ENCODE peak calls at places on chromosome 11, in six cellular contexts. R is mesenchymal stem cell, Z is H9, Q is IMR-90, O is H1, A is neuronal stem cell. F is an unnamed sample.
A peak's percentile ranks its signal among the peaks of the same experiment; 100 is the strongest.

GRCh38 chr11:77126861-77127673 is 979 bp upstream of the MYO7A start:
- DNase-seq in O (peak; percentile 89), Z (peak; percentile 72), A (peak; percentile 64), Q (peak; percentile 39), R (peak; percentile 69), F (no peak)

GRCh38 chr11:44274404-44274803 is 35.5 kb downstream of the ALX4 start:
- DNase-seq in R (no peak), Q (no peak), O (no peak), Z (no peak), A (no peak), F (no peak)

GRCh38 chr11:134541355-134541754 is 129.3 kb upstream of the B3GAT1 start:
- DNase-seq in O (peak; percentile 33), Z (peak; percentile 18), Q (no peak), A (no peak), R (no peak), F (no peak)

GRCh38 chr11:120142072-120142423 is 4.1 kb upstream of the TRIM29 start:
- DNase-seq in O (peak; percentile 39), A (no peak), R (no peak), Z (peak; percentile 47), Q (no peak), F (no peak)

GRCh38 chr11:111696556-111696955 is 69.6 kb downstream of the PPP2R1B start:
- DNase-seq in Z (no peak), A (no peak), Q (peak; percentile 80), R (peak; percentile 18), O (no peak), F (no peak)

GRCh38 chr11:34600339-34601084 is 20.4 kb upstream of the EHF start:
- DNase-seq in Q (peak; percentile 8), O (no peak), A (no peak), Z (no peak), R (no peak), F (no peak)

GRCh38 chr11:22808559-22809197 is 20.9 kb downstream of the SVIP start:
- DNase-seq in R (no peak), Q (no peak), Z (no peak), A (no peak), O (no peak), F (no peak)

GRCh38 chr11:17224727-17225126 is 16.9 kb upstream of the PIK3C2A start:
- DNase-seq in A (no peak), R (no peak), O (no peak), Q (no peak), Z (no peak), F (peak; percentile 23)

GRCh38 chr11:110951609-110952008 is 239.4 kb upstream of the ARHGAP20 start:
- DNase-seq in Z (no peak), Q (no peak), A (no peak), R (no peak), O (no peak), F (no peak)

GRCh38 chr11:20497124-20497792 is 102.2 kb upstream of the SLC6A5 start:
- DNase-seq in A (no peak), R (no peak), Z (no peak), Q (no peak), O (no peak), F (no peak)

GRCh38 chr11:126917531-126918204 is 82.9 kb downstream of the KIRREL3 start:
- DNase-seq in R (peak; percentile 89), Q (peak; percentile 99), Z (peak; percentile 16), A (no peak), O (no peak), F (peak; percentile 96)

GRCh38 chr11:30586251-30587144 is at the start of gene MPPED2:
- DNase-seq in Q (no peak), Z (peak; percentile 79), R (no peak), O (peak; percentile 88), A (peak; percentile 79), F (peak; percentile 2)

GRCh38 chr11:44727114-44727372 is 281 bp downstream of the TSPAN18 start:
- DNase-seq in Q (no peak), R (no peak), A (no peak), O (peak; percentile 58), Z (no peak), F (no peak)

GRCh38 chr11:75425422-75425821 is 7.6 kb downstream of the KLHL35 start:
- DNase-seq in Z (peak; percentile 89), R (no peak), A (no peak), O (peak; percentile 85), Q (no peak), F (peak; percentile 43)

GRCh38 chr11:78221396-78222315 is 32.9 kb downstream of the USP35 start:
- DNase-seq in O (peak; percentile 16), A (no peak), Z (peak; percentile 23), Q (no peak), R (no peak), F (no peak)

GRCh38 chr11:46238078-46238966 is 39.1 kb upstream of the CREB3L1 start:
- DNase-seq in Z (peak; percentile 64), A (peak; percentile 62), Q (peak; percentile 63), O (peak; percentile 80), R (peak; percentile 72), F (peak; percentile 14)

GRCh38 chr11:22879615-22880014 is 19.3 kb upstream of the CCDC179 start:
- DNase-seq in Z (no peak), Q (peak; percentile 40), A (no peak), R (no peak), O (no peak), F (peak; percentile 31)

GRCh38 chr11:123381149-123381548 is 48.9 kb upstream of the GRAMD1B start:
- DNase-seq in Q (no peak), O (no peak), R (no peak), Z (no peak), A (no peak), F (no peak)

GRCh38 chr11:59849129-59849528 is 3.8 kb upstream of the CBLIF start:
- DNase-seq in Z (no peak), R (peak; percentile 8), Q (no peak), A (no peak), O (no peak), F (no peak)

GRCh38 chr11:22670803-22671202 is 4.4 kb downstream of the GAS2 start:
- DNase-seq in Q (peak; percentile 3), Z (no peak), A (no peak), O (no peak), R (peak; percentile 22), F (peak; percentile 59)

GRCh38 chr11:64531906-64532312 is 59.1 kb upstream of the SLC22A12 start:
- DNase-seq in Z (no peak), Q (no peak), O (no peak), A (no peak), R (no peak), F (no peak)
- H2BK120ac ChIP-seq in Z (no peak overlapping the region), Q (no peak overlapping the region), O (no peak overlapping the region), A (no peak overlapping the region), R (no peak overlapping the region), F (no peak overlapping the region)

GRCh38 chr11:68715685-68716084 is 31.3 kb downstream of the GAL start:
- DNase-seq in Q (no peak), A (no peak), Z (no peak), O (no peak), R (no peak), F (no peak)
- H4K91ac ChIP-seq in Q (no peak overlapping the region), A (no peak overlapping the region), Z (no peak overlapping the region), O (no peak overlapping the region), R (no peak overlapping the region), F (no peak overlapping the region)

DNA sequence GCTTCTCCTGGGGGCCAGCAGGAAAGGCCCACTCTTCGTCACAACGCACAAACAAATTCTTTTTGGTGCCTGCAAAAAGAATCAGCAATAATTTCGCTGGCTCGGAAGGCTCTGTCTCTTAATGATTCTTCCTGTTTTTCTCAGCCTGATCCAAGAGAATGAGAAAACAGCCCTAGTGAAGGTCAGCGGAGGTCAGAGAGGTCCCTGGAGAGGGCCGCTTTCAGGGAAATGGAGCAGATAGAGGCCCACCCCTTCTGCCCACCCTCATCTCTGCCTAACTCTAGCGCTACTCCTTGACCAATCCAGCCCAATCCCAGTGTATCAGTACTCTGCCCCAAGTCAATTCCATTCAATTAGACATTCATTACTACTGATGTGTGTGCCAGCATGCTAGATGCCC is 19.2 kb downstream of the LRRC55 start:
- DNase-seq in A (no peak), Z (no peak), R (no peak), O (no peak), Q (no peak), F (no peak)
- H3K14ac ChIP-seq in A (no peak overlapping the region), Z (peak overlapping the region; percentile 22), R (no peak overlapping the region), O (no peak overlapping the region), Q (no peak overlapping the region), F (no peak overlapping the region)

GRCh38 chr11:353315-353857 is 15.9 kb upstream of the B4GALNT4 start:
- DNase-seq in Q (peak; percentile 77), Z (peak; percentile 63), A (no peak), R (peak; percentile 54), O (no peak), F (no peak)

GRCh38 chr11:357582-357981 is 11.7 kb upstream of the B4GALNT4 start:
- DNase-seq in Q (no peak), A (no peak), O (no peak), Z (no peak), R (no peak), F (no peak)

GRCh38 chr11:356610-357009 is 12.7 kb upstream of the B4GALNT4 start:
- DNase-seq in O (no peak), Q (no peak), A (no peak), Z (no peak), R (no peak), F (no peak)

GRCh38 chr11:358129-358805 is 11.0 kb upstream of the B4GALNT4 start:
- DNase-seq in Z (peak; percentile 31), O (no peak), R (no peak), Q (no peak), A (no peak), F (no peak)

GRCh38 chr11:355581-356458 is 13.5 kb upstream of the B4GALNT4 start:
- DNase-seq in Q (peak; percentile 94), Z (peak; percentile 88), R (peak; percentile 97), O (peak; percentile 90), A (peak; percentile 93), F (peak; percentile 95)
- H2BK120ac ChIP-seq in Q (peak overlapping the region; percentile 99), Z (peak overlapping the region; percentile 1), R (peak overlapping the region; percentile 100), O (peak overlapping the region; percentile 91), A (peak overlapping the region; percentile 97), F (peak overlapping the region; percentile 99)

GRCh38 chr11:33500331-33500730 is 200.3 kb downstream of the C11orf91 start:
- DNase-seq in A (no peak), Z (no peak), R (no peak), Q (peak; percentile 31), O (no peak), F (no peak)

GRCh38 chr11:33500865-33501479 is 199.7 kb downstream of the C11orf91 start:
- DNase-seq in A (peak; percentile 62), O (no peak), Z (no peak), Q (peak; percentile 65), R (peak; percentile 55), F (peak; percentile 71)

GRCh38 chr11:33507356-33507755 is 193.3 kb downstream of the C11orf91 start:
- DNase-seq in O (no peak), Q (no peak), R (no peak), A (no peak), Z (no peak), F (no peak)

GRCh38 chr11:33507967-33508366 is 192.7 kb downstream of the C11orf91 start:
- DNase-seq in Q (peak; percentile 53), A (no peak), Z (peak; percentile 34), O (no peak), R (peak; percentile 19), F (peak; percentile 19)

DNA sequence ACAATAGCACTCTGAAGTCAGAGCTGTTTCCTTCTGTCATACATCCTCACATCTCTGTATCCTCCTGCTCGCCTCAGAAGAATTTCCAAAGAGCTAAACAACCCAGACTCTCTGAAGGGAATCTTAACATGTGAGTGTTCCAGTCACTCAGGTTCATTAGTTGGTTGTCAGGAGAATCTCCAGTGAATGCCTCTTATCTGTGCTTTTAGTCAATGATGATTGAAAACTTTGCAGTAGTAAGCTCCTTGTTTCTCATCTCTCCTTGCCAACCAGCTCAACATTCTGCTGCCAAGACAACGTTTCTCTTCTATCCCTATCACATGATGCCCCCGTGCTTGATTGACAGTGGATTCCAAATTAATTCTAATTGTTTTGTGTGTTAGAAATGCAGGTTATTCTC is 195.5 kb downstream of the C11orf91 start:
- DNase-seq in R (no peak), Z (no peak), O (no peak), Q (peak; percentile 20), A (no peak), F (no peak)
- H4K91ac ChIP-seq in R (no peak overlapping the region), Z (no peak overlapping the region), O (no peak overlapping the region), Q (no peak overlapping the region), A (no peak overlapping the region), F (no peak overlapping the region)

F was measured in trophoblast cell.